ENCODE peak calls at places on chromosomes 1 and 21, in six cellular contexts. G is right atrium auricular region; S is MV-4-11; P is fibroblast of the aortic adventitia; Y is RPMI7951; N is naive thymus-derived CD4-positive, alpha-beta T cell. C is an unnamed sample.

GRCh38 chr1:33147997-33148314 is 33.9 kb downstream of the TRIM62 start:
- DNase-seq in N (no peak), Y (peak; percentile 39), G (no peak), P (peak; percentile 59), S (peak; percentile 10), C (peak; percentile 11)

GRCh38 chr1:60280764-60281278 is 207.3 kb upstream of the C1orf87 start:
- DNase-seq in N (no peak), G (no peak), Y (no peak), P (no peak), S (no peak), C (no peak)

GRCh38 chr1:216178266-216178665 is 245.0 kb downstream of the USH2A start:
- DNase-seq in G (no peak), N (no peak), S (no peak), P (peak; percentile 13), Y (no peak), C (no peak)

GRCh38 chr1:151401125-151401788 is 1.9 kb downstream of the PSMB4 start:
- DNase-seq in Y (peak; percentile 25), P (peak; percentile 20), N (no peak), G (no peak), S (no peak), C (peak; percentile 41)

GRCh38 chr1:6397844-6398243 is 4.3 kb upstream of the ACOT7 start:
- DNase-seq in S (no peak), N (no peak), P (no peak), G (no peak), Y (no peak), C (no peak)

GRCh38 chr1:14372526-14372925 is 226.0 kb upstream of the KAZN start:
- DNase-seq in S (no peak), Y (no peak), G (no peak), N (no peak), P (no peak), C (peak; percentile 51)

GRCh38 chr21:32795802-32796489 is 24.4 kb upstream of the PAXBP1 start:
- DNase-seq in Y (no peak), G (no peak), S (no peak), P (no peak), N (no peak), C (no peak)

GRCh38 chr1:53524428-53525400 is 65.5 kb downstream of the DMRTB1 start:
- DNase-seq in G (no peak), N (no peak), P (no peak), S (no peak), Y (no peak), C (no peak)

GRCh38 chr1:77514871-77515776 is 167.3 kb downstream of the ZZZ3 start:
- DNase-seq in N (no peak), S (peak; percentile 67), Y (peak; percentile 82), G (no peak), P (peak; percentile 36), C (peak; percentile 41)

GRCh38 chr1:32539584-32540571 is 651 bp downstream of the ZBTB8A start:
- DNase-seq in Y (peak; percentile 55), G (no peak), P (peak; percentile 49), S (no peak), N (no peak), C (peak; percentile 55)

GRCh38 chr1:179340915-179341314 is 24.9 kb upstream of the AXDND1 start:
- DNase-seq in N (no peak), P (no peak), Y (no peak), S (peak; percentile 81), G (no peak), C (no peak)

GRCh38 chr1:93666613-93667384 is 14.8 kb downstream of the BCAR3 start:
- DNase-seq in Y (peak; percentile 59), P (no peak), G (no peak), S (no peak), N (no peak), C (peak; percentile 53)

GRCh38 chr1:61081637-61082335 is 575 bp upstream of the NFIA start:
- DNase-seq in N (peak; percentile 54), Y (peak; percentile 6), G (no peak), S (no peak), P (peak; percentile 49), C (peak; percentile 49)

GRCh38 chr1:186050360-186050759 is 316.2 kb downstream of the HMCN1 start:
- DNase-seq in P (peak; percentile 56), G (no peak), Y (no peak), N (no peak), S (no peak), C (peak; percentile 81)

GRCh38 chr1:228346731-228347130 is 59.9 kb downstream of the TRIM11 start:
- DNase-seq in P (no peak), S (no peak), N (no peak), Y (no peak), G (no peak), C (no peak)

GRCh38 chr21:42317826-42318746 is 2.9 kb upstream of the TFF3 start:
- DNase-seq in S (no peak), N (no peak), P (no peak), Y (no peak), G (peak; percentile 43), C (no peak)

GRCh38 chr1:210076620-210077019 is 138.6 kb downstream of the SYT14 start:
- DNase-seq in N (no peak), S (no peak), P (no peak), G (no peak), Y (no peak), C (no peak)

GRCh38 chr1:92031281-92032110 is 1.7 kb downstream of the EPHX4 start:
- DNase-seq in N (no peak), Y (peak; percentile 14), G (no peak), P (no peak), S (no peak), C (no peak)

GRCh38 chr1:153490272-153491051 is 30.0 kb upstream of the S100A7 start:
- DNase-seq in N (peak; percentile 41), Y (peak; percentile 91), P (peak; percentile 96), S (peak; percentile 98), G (peak; percentile 95), C (peak; percentile 39)

GRCh38 chr1:171048014-171048413 is 42.7 kb upstream of the FMO3 start:
- DNase-seq in P (no peak), S (no peak), G (no peak), N (no peak), Y (no peak), C (no peak)

GRCh38 chr1:52002038-52002917 is 11.8 kb upstream of the RAB3B start:
- DNase-seq in N (peak; percentile 66), S (peak; percentile 75), P (peak; percentile 96), G (no peak), Y (peak; percentile 82), C (peak; percentile 88)

GRCh38 chr1:208181259-208181816 is 62.8 kb downstream of the PLXNA2 start:
- DNase-seq in G (no peak), P (no peak), S (no peak), N (no peak), Y (no peak), C (no peak)